ENCODE peak calls at places on chromosomes 12 and 14, in ten cellular contexts. L is PC-3; Q is nephron progenitor cell; A is MCF 10A; R is AG20443; P is activated T-helper 2 cell treated with anti-CD3 and anti-CD28 coated beads, Interferon-gamma antibody, Interleukin-2, Interleukin-4, amounts not matched to agents 10 μg/mL and 5 μg/mL and 100 μg/mL, durations not matched to agents 14 hours and 24 hours and 36 hours; G is activated CD8-positive, alpha-beta memory T cell treated with anti-CD3 and anti-CD28 coated beads, Interleukin-2, amount 50 U/mL, for 4 hours; D is adipocyte; Z is H54; S is erythroblast. T is an unnamed sample.

GRCh38 chr14:90616881-90617280 is 199.3 kb downstream of the TTC7B start:
- DNase-seq in G (no peak), Q (no peak), S (no peak), P (no peak), L (no peak), D (no peak), R (no peak), Z (no peak), A (no peak), T (no peak)

GRCh38 chr12:105462841-105463240 is 132.3 kb downstream of the C12orf75 start:
- DNase-seq in A (peak), P (no peak), L (peak), Z (no peak), S (no peak), Q (no peak), D (no peak), G (no peak), R (no peak), T (no peak)

GRCh38 chr14:63922696-63923421 is 70.1 kb downstream of the SYNE2 start:
- DNase-seq in P (no peak), G (no peak), S (no peak), R (no peak), L (peak), Z (no peak), D (peak), Q (no peak), A (peak), T (no peak)

GRCh38 chr12:80567391-80567790 is 123.4 kb downstream of the PTPRQ start:
- DNase-seq in S (no peak), A (peak), D (peak), Z (no peak), Q (no peak), L (no peak), R (no peak), G (no peak), P (no peak), T (no peak)

GRCh38 chr12:65004270-65004669 is 116.8 kb downstream of the WIF1 start:
- DNase-seq in A (peak), P (no peak), R (no peak), L (peak), D (no peak), Q (no peak), G (no peak), Z (no peak), S (no peak), T (no peak)

GRCh38 chr12:57759360-57759980 is 4.6 kb downstream of the MARCHF9 start:
- DNase-seq in P (no peak), S (peak), D (peak), G (peak), A (peak), R (no peak), L (peak), Q (no peak), Z (no peak), T (no peak)

GRCh38 chr14:71693373-71693772 is 238.9 kb upstream of the RGS6 start:
- DNase-seq in G (no peak), S (no peak), A (no peak), Z (no peak), D (peak), P (no peak), Q (no peak), R (peak), L (no peak), T (no peak)

GRCh38 chr14:61545716-61546455 is 149.4 kb upstream of the HIF1A start:
- DNase-seq in Q (no peak), R (no peak), D (no peak), G (no peak), P (no peak), L (no peak), A (no peak), Z (no peak), S (no peak), T (no peak)

GRCh38 chr12:28424965-28425364 is 234.7 kb downstream of the CCDC91 start:
- DNase-seq in Z (no peak), S (no peak), D (peak), L (no peak), P (no peak), Q (no peak), A (no peak), R (peak), G (no peak), T (no peak)

GRCh38 chr12:87082756-87083155 is 826.6 kb upstream of the MGAT4C start:
- DNase-seq in Z (no peak), Q (no peak), S (no peak), L (peak), R (no peak), D (peak), G (no peak), A (no peak), P (no peak), T (no peak)

GRCh38 chr12:69475237-69475984 is 5.2 kb downstream of the FRS2 start:
- DNase-seq in S (no peak), D (peak), P (no peak), L (no peak), Z (no peak), Q (no peak), R (peak), G (no peak), A (no peak), T (no peak)